ENCODE peak calls at places on chromosomes 4 and X, in seven cellular contexts. J is left ventricle myocardium inferior, Q is ovary, Z is right atrium auricular region, R is mammary epithelial cell, N is psoas muscle, K is astrocyte of the spinal cord. C is an unnamed sample.

GRCh38 chr4:39205476-39205875 is 23.1 kb downstream of the WDR19 start:
- DNase-seq in K (no peak), Q (no peak), J (no peak), Z (no peak), N (no peak), R (no peak), C (no peak)

GRCh38 chrX:75038925-75039324 is 113.7 kb upstream of the NEXMIF start:
- DNase-seq in Z (no peak), K (no peak), R (peak; percentile 1), Q (no peak), J (no peak), N (no peak), C (peak; percentile 33)

GRCh38 chr4:108483077-108483476 is 137.3 kb upstream of the RPL34 start:
- DNase-seq in R (no peak), N (no peak), Q (no peak), K (peak; percentile 37), J (no peak), Z (no peak), C (peak; percentile 31)

GRCh38 chr4:138113819-138114415 is 128.2 kb downstream of the SLC7A11 start:
- DNase-seq in N (no peak), R (peak; percentile 56), J (no peak), K (peak; percentile 59), Z (no peak), Q (no peak), C (peak; percentile 69)

GRCh38 chr4:60396680-60397079 is 803.4 kb upstream of the ADGRL3 start:
- DNase-seq in K (no peak), Q (no peak), J (no peak), N (no peak), R (peak; percentile 12), Z (no peak), C (no peak)

GRCh38 chrX:11504234-11504633 is 161.5 kb downstream of the ARHGAP6 start:
- DNase-seq in J (no peak), R (no peak), Q (no peak), K (no peak), N (no peak), Z (no peak), C (no peak)

GRCh38 chr4:10015140-10015753 is 6.0 kb downstream of the SLC2A9 start:
- DNase-seq in R (no peak), N (no peak), K (peak; percentile 10), J (peak; percentile 29), Q (peak; percentile 39), Z (no peak), C (peak; percentile 79)

GRCh38 chr4:81826336-81826735 is 354.6 kb upstream of the RASGEF1B start:
- DNase-seq in Z (no peak), R (peak; percentile 37), J (no peak), N (no peak), K (no peak), Q (no peak), C (no peak)

GRCh38 chrX:17787557-17787956 is 50.3 kb downstream of the SCML1 start:
- DNase-seq in K (no peak), J (no peak), Q (no peak), N (no peak), Z (no peak), R (no peak), C (no peak)

GRCh38 chr4:182207806-182208483 is 35.3 kb upstream of the TENM3 start:
- DNase-seq in N (no peak), Q (no peak), J (no peak), K (peak; percentile 93), R (peak; percentile 86), Z (no peak), C (peak; percentile 97)

GRCh38 chr4:4534515-4535145 is 7.2 kb downstream of the STX18 start:
- DNase-seq in Q (no peak), J (no peak), N (no peak), K (no peak), Z (no peak), R (no peak), C (no peak)

GRCh38 chr4:105061136-105061696 is 85.5 kb upstream of the TET2 start:
- DNase-seq in Z (no peak), Q (no peak), R (peak; percentile 84), K (peak; percentile 36), N (no peak), J (no peak), C (peak; percentile 2)

GRCh38 chr4:180550106-180550505 is 1693.1 kb upstream of the TENM3 start:
- DNase-seq in J (no peak), K (no peak), Q (no peak), R (no peak), Z (no peak), N (no peak), C (no peak)

GRCh38 chr4:6591781-6592180 is 16.8 kb downstream of the MAN2B2 start:
- DNase-seq in N (no peak), R (no peak), K (no peak), Q (no peak), Z (no peak), J (no peak), C (no peak)
- TF ChIP-seq CTCF in N (no peak), R (no peak), K (no peak), Q (no peak), Z (no peak), J (no peak), C (no peak)

DNA sequence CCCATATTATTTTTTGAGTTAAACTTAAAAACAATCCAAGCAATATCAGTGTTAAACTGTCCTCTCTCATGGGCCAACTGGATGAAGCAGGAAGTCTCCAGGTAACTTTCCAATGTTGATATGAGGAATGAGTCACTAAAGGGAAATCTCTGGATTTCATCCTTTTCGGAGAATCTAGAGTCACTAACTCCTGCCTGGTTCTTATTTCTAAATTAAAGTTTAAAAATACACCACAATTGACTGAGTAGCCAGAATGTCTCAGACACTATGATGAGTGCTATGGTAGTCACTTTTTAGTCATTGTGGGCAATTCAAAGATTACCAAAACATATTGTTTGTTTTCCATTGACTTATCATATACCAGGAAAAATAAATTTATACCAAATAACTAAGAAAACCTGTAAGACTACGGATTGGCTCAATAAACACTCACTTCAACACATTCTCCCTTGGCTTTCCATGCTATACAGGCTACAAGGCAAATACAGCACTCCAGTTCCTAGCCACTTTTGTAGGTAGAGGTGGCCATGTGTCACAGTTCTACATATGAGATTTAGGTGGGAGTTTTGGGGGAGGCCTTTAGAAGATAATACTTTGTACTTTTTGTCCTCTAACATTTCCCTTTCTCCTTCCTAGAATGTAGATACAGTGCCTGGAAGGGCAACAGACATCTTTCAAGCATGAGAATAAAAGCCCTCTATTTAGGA is 8.6 kb downstream of the SLC9B2 start:
- DNase-seq in J (no peak), K (no peak), R (peak; percentile 48), N (no peak), Z (no peak), Q (no peak), C (no peak)
- H3K4me3 ChIP-seq in J (no peak overlapping the region), K (no peak overlapping the region), R (no peak overlapping the region), N (no peak overlapping the region), Z (no peak overlapping the region), Q (no peak overlapping the region), C (no peak overlapping the region)

GRCh38 chr4:167623241-167623572 is 388.9 kb upstream of the SPOCK3 start:
- DNase-seq in Q (no peak), N (no peak), R (no peak), J (no peak), K (no peak), Z (no peak), C (no peak)

DNA sequence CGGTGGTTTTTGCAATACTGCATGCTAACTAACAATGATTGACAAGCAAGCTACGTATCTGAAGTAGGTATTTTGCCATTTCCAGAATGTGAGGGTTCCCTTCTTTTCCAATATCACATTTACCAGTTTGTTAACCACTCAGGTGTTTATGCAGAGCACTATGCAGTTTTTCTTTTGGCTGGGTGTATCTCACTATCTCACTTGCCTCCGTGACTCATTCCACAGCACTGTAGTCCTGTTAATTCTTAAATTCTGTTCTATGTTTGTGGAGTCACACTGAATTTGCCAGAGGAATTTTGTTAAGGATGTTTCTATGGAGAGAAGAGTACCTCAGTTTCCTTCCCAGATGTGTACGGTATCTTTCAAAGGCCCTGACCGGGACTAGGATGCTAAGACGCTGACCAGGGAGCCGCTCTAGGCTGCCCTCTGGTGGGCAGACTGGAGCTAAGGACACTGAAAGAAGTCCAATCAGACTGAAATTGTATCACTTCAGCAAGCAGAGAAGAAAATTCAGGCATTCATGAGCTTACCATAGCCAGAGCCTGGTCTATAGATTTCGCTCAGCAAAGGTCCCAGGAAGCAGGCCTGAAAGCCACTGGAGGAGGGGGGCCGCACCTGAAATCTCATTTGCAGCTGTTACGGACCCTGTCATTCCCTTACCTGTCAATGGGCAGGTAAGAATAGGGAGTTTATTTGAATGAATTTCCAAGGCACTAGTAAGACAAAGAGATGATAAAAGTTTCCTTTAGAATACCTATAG is 388.4 kb upstream of the SPOCK3 start:
- DNase-seq in Q (no peak), R (peak; percentile 34), K (peak; percentile 62), J (peak; percentile 19), N (peak; percentile 53), Z (no peak), C (peak; percentile 79)
- TF ChIP-seq CTCF in Q (no peak), R (peak; percentile 83), K (peak; percentile 95), J (peak; percentile 69), N (peak; percentile 47), Z (peak; percentile 61), C (peak; percentile 94)

DNA sequence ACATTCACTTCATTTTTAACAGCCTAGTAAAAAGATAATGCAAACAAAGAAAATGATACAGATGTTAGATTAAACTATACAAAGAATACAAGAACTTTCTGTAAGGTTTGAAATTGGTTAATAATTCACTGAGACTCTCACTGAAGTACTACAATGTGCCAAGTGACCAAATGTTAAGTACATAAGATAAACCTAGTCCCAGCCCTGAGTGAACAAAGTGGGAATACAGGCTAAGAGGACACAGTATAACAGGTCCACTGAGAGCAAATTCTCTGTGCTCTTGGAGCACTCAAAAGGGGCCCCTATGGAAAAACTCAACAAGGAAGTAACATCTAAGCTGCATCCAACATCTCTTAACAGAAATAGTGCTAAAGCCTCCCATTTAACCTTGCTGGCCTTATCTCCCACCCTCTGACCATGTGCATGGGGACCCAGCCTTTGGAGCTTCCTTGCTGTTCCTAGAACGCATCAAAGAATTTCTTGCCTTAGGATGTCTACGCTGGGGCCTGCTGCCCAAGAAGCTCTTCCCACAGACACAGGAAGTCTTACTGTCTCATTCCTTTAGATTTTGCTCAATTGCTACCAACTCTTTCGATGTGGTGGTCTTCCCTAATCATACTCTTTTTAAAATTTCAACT is 113.4 kb downstream of the ZAR1 start:
- DNase-seq in N (no peak), Q (no peak), K (no peak), R (no peak), Z (no peak), J (no peak), C (no peak)
- H3K4me3 ChIP-seq in N (no peak overlapping the region), Q (no peak overlapping the region), K (no peak overlapping the region), R (no peak overlapping the region), Z (no peak overlapping the region), J (no peak overlapping the region), C (no peak overlapping the region)

GRCh38 chrX:97026406-97026805 is 142.7 kb downstream of the RPA4 start:
- DNase-seq in Q (no peak), R (no peak), Z (no peak), K (no peak), N (no peak), J (no peak), C (peak; percentile 48)
- TF ChIP-seq CTCF in Q (no peak), R (no peak), Z (no peak), K (no peak), N (no peak), J (peak; percentile 11), C (peak; percentile 27)

GRCh38 chrX:1582686-1583437 is 8.5 kb upstream of the AKAP17A start:
- DNase-seq in Z (peak; percentile 57), K (no peak), J (no peak), R (peak; percentile 52), Q (no peak), N (no peak), C (peak; percentile 23)
- H3K4me3 ChIP-seq in Z (no peak overlapping the region), K (no peak overlapping the region), J (no peak overlapping the region), R (no peak overlapping the region), Q (no peak overlapping the region), N (no peak overlapping the region), C (no peak overlapping the region)